ENCODE peak calls at places on chromosome 5, in ten cellular contexts. A is stimulated activated CD4-positive, alpha-beta T cell treated with anti-CD3 and anti-CD28 coated beads, Interleukin-2, amount 100 ng/mL, for 48 hours; Z is A549; H is caudate nucleus; J is KG1; C is dorsolateral prefrontal cortex; D is stimulated activated CD8-positive, alpha-beta memory T cell treated with anti-CD3 and anti-CD28 coated beads, Interleukin-12 subunit alpha, Interleukin-12 subunit beta, amount 100 ng/mL, for 1 hour; X is activated naive CD4-positive, alpha-beta T cell treated with Interleukin-2 at 50 U/mL for 16 hours; W is OCI-LY7; Y is T follicular helper cell. O is an unnamed sample.

GRCh38 chr5:170623576-170624181 is 119.9 kb downstream of the KCNIP1 start:
- DNase-seq in A (peak; percentile 42), Z (peak; percentile 59), H (peak; percentile 8), J (peak; percentile 27), C (no peak), D (no peak), X (no peak), W (no peak), Y (no peak), O (no peak)

GRCh38 chr5:61178702-61179101 is 16.4 kb upstream of the SMIM15 start:
- DNase-seq in A (no peak), Z (no peak), H (no peak), J (no peak), C (no peak), D (no peak), X (no peak), W (no peak), Y (no peak), O (no peak)

GRCh38 chr5:37532976-37533740 is 154.0 kb downstream of the WDR70 start:
- DNase-seq in A (no peak), Z (no peak), H (no peak), J (no peak), C (no peak), D (no peak), X (no peak), W (no peak), Y (no peak), O (no peak)

GRCh38 chr5:123785160-123786001 is 273.4 kb downstream of the CSNK1G3 start:
- DNase-seq in A (no peak), Z (no peak), H (no peak), J (no peak), C (no peak), D (no peak), X (no peak), W (no peak), Y (no peak), O (no peak)

GRCh38 chr5:122182491-122182921 is 53.2 kb downstream of the ZNF474 start:
- DNase-seq in A (no peak), Z (no peak), H (no peak), J (no peak), C (peak; percentile 6), D (no peak), X (no peak), W (no peak), Y (no peak), O (no peak)

GRCh38 chr5:135443329-135443960 is 3.7 kb downstream of the DCANP1 start:
- DNase-seq in A (no peak), Z (no peak), H (no peak), J (no peak), C (no peak), D (no peak), X (no peak), W (no peak), Y (no peak), O (no peak)

GRCh38 chr5:128736567-128736966 is 198.5 kb upstream of the FBN2 start:
- DNase-seq in A (no peak), Z (no peak), H (no peak), J (no peak), C (no peak), D (no peak), X (no peak), W (no peak), Y (no peak), O (no peak)

GRCh38 chr5:56298329-56298962 is 65.3 kb upstream of the ANKRD55 start:
- DNase-seq in A (no peak), Z (no peak), H (no peak), J (no peak), C (no peak), D (no peak), X (no peak), W (no peak), Y (no peak), O (no peak)

GRCh38 chr5:32951003-32951402 is 239.9 kb downstream of the NPR3 start:
- DNase-seq in A (no peak), Z (no peak), H (no peak), J (no peak), C (no peak), D (no peak), X (no peak), W (no peak), Y (no peak), O (no peak)

GRCh38 chr5:14136228-14136627 is 6.9 kb upstream of the TRIO start:
- DNase-seq in A (no peak), Z (no peak), H (no peak), J (no peak), C (no peak), D (no peak), X (no peak), W (no peak), Y (no peak), O (no peak)

GRCh38 chr5:109016300-109016699 is 268.6 kb downstream of the FER start:
- DNase-seq in A (no peak), Z (no peak), H (no peak), J (no peak), C (no peak), D (no peak), X (no peak), W (no peak), Y (no peak), O (no peak)

GRCh38 chr5:140547508-140548299 is at the start of gene EIF4EBP3:
- DNase-seq in A (peak; percentile 81), Z (peak; percentile 87), H (peak; percentile 96), J (no peak), C (peak; percentile 97), D (peak; percentile 71), X (peak; percentile 87), W (peak; percentile 55), Y (peak; percentile 84), O (peak; percentile 74)

GRCh38 chr5:60632153-60632552 is 67.8 kb downstream of the DEPDC1B start:
- DNase-seq in A (no peak), Z (no peak), H (no peak), J (no peak), C (no peak), D (no peak), X (no peak), W (no peak), Y (no peak), O (no peak)

GRCh38 chr5:52989025-52989780 is at the start of gene ITGA2:
- DNase-seq in A (no peak), Z (peak; percentile 72), H (no peak), J (no peak), C (no peak), D (no peak), X (peak; percentile 18), W (no peak), Y (no peak), O (no peak)

GRCh38 chr5:43215073-43215631 is 23.1 kb downstream of the NIM1K start:
- DNase-seq in A (no peak), Z (no peak), H (no peak), J (no peak), C (no peak), D (no peak), X (no peak), W (no peak), Y (no peak), O (no peak)

GRCh38 chr5:164563370-164563769 is 1058.0 kb downstream of the MAT2B start:
- DNase-seq in A (no peak), Z (no peak), H (no peak), J (no peak), C (no peak), D (no peak), X (no peak), W (no peak), Y (no peak), O (no peak)

GRCh38 chr5:140113180-140113698 is 670 bp upstream of the PURA start:
- DNase-seq in A (no peak), Z (no peak), H (no peak), J (no peak), C (peak; percentile 28), D (no peak), X (peak; percentile 23), W (peak; percentile 33), Y (peak; percentile 12), O (peak; percentile 4)

GRCh38 chr5:123047706-123048105 is 11.2 kb upstream of the PPIC start:
- DNase-seq in A (no peak), Z (no peak), H (no peak), J (no peak), C (no peak), D (no peak), X (no peak), W (no peak), Y (no peak), O (no peak)

GRCh38 chr5:158406884-158407790 is 548.2 kb upstream of the CLINT1 start:
- DNase-seq in A (no peak), Z (no peak), H (no peak), J (no peak), C (no peak), D (no peak), X (no peak), W (no peak), Y (no peak), O (no peak)

GRCh38 chr5:36667826-36668225 is 61.4 kb downstream of the SLC1A3 start:
- DNase-seq in A (no peak), Z (no peak), H (no peak), J (no peak), C (no peak), D (no peak), X (no peak), W (no peak), Y (no peak), O (no peak)

GRCh38 chr5:50667079-50667652 is 729 bp downstream of the PARP8 start:
- DNase-seq in A (no peak), Z (no peak), H (peak; percentile 6), J (no peak), C (no peak), D (peak; percentile 7), X (no peak), W (peak; percentile 64), Y (no peak), O (peak; percentile 37)

GRCh38 chr5:62466228-62466627 is 53.7 kb downstream of the IPO11 start:
- DNase-seq in A (no peak), Z (no peak), H (no peak), J (no peak), C (no peak), D (no peak), X (no peak), W (no peak), Y (no peak), O (no peak)

GRCh38 chr5:151671979-151672378 is 14.7 kb downstream of the SPARC start:
- DNase-seq in A (no peak), Z (no peak), H (no peak), J (no peak), C (no peak), D (no peak), X (no peak), W (no peak), Y (no peak), O (no peak)

GRCh38 chr5:14406554-14406849 is 175.1 kb upstream of the OTULINL start:
- DNase-seq in A (no peak), Z (no peak), H (no peak), J (no peak), C (no peak), D (no peak), X (no peak), W (no peak), Y (no peak), O (no peak)

GRCh38 chr5:113112435-113112834 is 135.8 kb downstream of the DCP2 start:
- DNase-seq in A (no peak), Z (no peak), H (no peak), J (no peak), C (no peak), D (no peak), X (no peak), W (no peak), Y (no peak), O (no peak)

GRCh38 chr5:53826503-53826902 is 266.1 kb downstream of the NDUFS4 start:
- DNase-seq in A (no peak), Z (no peak), H (no peak), J (no peak), C (no peak), D (no peak), X (no peak), W (no peak), Y (no peak), O (no peak)

GRCh38 chr5:136677219-136677618 is 311.9 kb upstream of the TRPC7 start:
- DNase-seq in A (no peak), Z (no peak), H (no peak), J (no peak), C (no peak), D (no peak), X (no peak), W (no peak), Y (no peak), O (no peak)

GRCh38 chr5:104708027-104708426 is 1145.4 kb upstream of the NUDT12 start:
- DNase-seq in A (no peak), Z (no peak), H (no peak), J (no peak), C (no peak), D (no peak), X (no peak), W (no peak), Y (no peak), O (no peak)

O was measured in T-helper 22 cell.